ENCODE peak calls at places on chromosomes 1 and 21, in six cellular contexts. Z is HCT116, A is H1, E is HepG2, U is K562, L is GM12878. W is an unnamed sample.

GRCh38 chr21:37061926-37062591 is 10.8 kb downstream of the PIGP start:
- DNase-seq in L (no peak), U (no peak), E (peak; percentile 56), A (no peak), Z (no peak), W (no peak)

GRCh38 chr1:172239894-172240293 is 180.6 kb upstream of the C1orf105 start:
- DNase-seq in Z (no peak), E (no peak), U (no peak), L (no peak), A (no peak), W (no peak)

GRCh38 chr1:13836136-13836535 is 136.1 kb downstream of the PRDM2 start:
- DNase-seq in E (no peak), A (no peak), U (no peak), Z (no peak), L (no peak), W (no peak)

GRCh38 chr1:193285626-193286025 is 99.2 kb upstream of the B3GALT2 start:
- DNase-seq in E (no peak), L (no peak), U (no peak), Z (no peak), A (no peak), W (no peak)

GRCh38 chr21:30207252-30207579 is 8.7 kb downstream of the CLDN8 start:
- DNase-seq in A (no peak), U (no peak), L (no peak), E (no peak), Z (no peak), W (no peak)

GRCh38 chr1:78843111-78843908 is 163.2 kb downstream of the ADGRL4 start:
- DNase-seq in A (no peak), E (no peak), U (no peak), L (no peak), Z (no peak), W (no peak)

GRCh38 chr21:44374601-44375280 is 21.3 kb downstream of the TRPM2 start:
- DNase-seq in E (no peak), U (no peak), L (no peak), A (no peak), Z (no peak), W (no peak)

GRCh38 chr1:30771005-30771404 is 13.4 kb upstream of the LAPTM5 start:
- DNase-seq in U (no peak), L (no peak), A (no peak), E (no peak), Z (no peak), W (no peak)

GRCh38 chr1:37308571-37308960 is 165.8 kb upstream of the ZC3H12A start:
- DNase-seq in U (no peak), Z (no peak), L (no peak), A (no peak), E (no peak), W (no peak)

GRCh38 chr1:230377851-230378250 is 48.3 kb downstream of the PGBD5 start:
- DNase-seq in U (no peak), A (no peak), L (no peak), Z (no peak), E (no peak), W (no peak)

GRCh38 chr1:182567629-182568028 is 21.4 kb downstream of the RNASEL start:
- DNase-seq in L (no peak), U (no peak), A (no peak), Z (no peak), E (no peak), W (no peak)

GRCh38 chr1:160437432-160438319 is 37.3 kb downstream of the VANGL2 start:
- DNase-seq in A (no peak), U (peak; percentile 18), E (no peak), Z (no peak), L (peak; percentile 62), W (no peak)
- H3K4me3 ChIP-seq in A (no peak overlapping the region), U (peak overlapping the region; percentile 14), E (no peak overlapping the region), Z (no peak overlapping the region), L (peak overlapping the region; percentile 11), W (no peak overlapping the region)

DNA sequence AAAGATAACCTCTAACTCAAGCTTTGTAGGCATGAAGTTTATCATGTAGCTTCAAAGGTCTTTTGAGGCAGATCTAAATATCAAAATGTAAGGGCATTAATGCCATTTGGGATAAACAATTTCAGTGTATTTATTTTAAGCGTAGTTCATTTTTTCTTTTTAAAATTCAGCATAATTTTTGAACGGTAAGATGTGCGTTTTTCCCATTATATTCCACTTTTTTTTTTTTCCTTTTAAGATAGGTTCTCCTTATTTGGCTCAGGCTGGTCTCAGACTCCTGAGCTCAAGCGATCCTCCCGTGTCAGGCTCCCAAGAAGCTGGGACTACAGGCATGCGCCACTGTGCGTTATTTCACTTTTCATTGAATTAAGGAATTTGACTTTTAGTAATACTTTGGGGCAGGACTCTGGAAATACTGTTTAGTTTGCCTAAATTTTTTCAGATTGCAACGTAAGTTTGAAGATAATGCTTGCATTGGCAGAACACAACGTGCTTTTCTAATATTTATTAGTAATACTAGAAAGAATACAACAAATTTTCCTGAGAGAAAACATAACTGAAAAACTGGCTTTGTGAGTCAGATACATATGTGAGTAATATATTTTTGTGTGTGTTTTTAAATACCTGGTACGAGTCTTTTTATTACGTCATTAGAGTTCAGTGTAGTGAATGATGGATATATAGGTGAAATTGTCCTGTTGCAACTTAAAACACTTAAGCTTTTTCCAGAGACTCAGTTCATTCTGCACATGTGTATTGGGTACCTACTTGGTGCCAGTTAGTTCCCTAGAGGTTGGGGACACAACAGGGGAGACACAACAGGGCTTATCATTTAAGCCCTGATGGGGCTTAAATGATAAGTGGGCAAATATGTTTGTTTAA is 2.2 kb downstream of the RALGPS2 start:
- DNase-seq in A (no peak), Z (no peak), E (no peak), L (no peak), U (peak; percentile 23), W (no peak)
- TF ChIP-seq ZNF274 in A (no peak), Z (no peak), E (no peak), L (no peak), U (no peak), W (no peak)

GRCh38 chr1:15413563-15414449 is 4.1 kb downstream of the EFHD2 start:
- DNase-seq in U (no peak), Z (no peak), A (no peak), E (no peak), L (no peak), W (no peak)

GRCh38 chr1:15414450-15414823 is 4.7 kb downstream of the EFHD2 start:
- DNase-seq in A (no peak), E (no peak), L (no peak), Z (no peak), U (no peak), W (no peak)

GRCh38 chr1:15420853-15421465 is 11.3 kb downstream of the EFHD2 start:
- DNase-seq in L (no peak), U (no peak), E (peak; percentile 77), Z (no peak), A (no peak), W (no peak)

GRCh38 chr1:15418811-15419515 is 9.3 kb downstream of the EFHD2 start:
- DNase-seq in U (no peak), A (no peak), L (no peak), Z (no peak), E (no peak), W (no peak)

DNA sequence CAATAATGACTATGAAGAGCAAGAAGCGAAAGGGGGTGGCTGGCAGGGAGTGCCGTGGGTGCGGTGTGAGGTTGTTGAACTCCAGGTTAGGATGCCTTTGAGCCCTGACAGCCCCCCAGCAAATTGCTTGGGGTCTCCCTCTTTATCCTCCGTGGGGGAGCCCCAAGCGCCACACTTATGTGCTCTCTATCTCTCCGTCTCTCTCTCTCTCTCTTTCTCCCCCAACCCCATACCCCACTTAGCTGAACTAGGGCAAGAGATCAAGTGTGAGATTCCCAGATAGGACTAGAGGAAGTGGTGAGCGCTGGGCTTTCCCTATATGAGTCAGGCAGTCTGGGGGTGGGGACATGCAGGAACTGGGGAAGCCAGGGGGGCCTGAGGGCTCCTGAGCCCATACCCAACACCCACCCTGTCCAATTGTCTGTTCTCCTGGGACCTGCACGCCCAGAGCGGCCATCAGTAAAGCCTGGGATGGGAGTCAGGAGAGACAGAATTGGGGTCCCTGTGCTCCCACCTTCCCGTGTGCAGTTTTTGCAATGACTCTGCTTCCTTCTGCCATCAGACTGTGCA is 7.8 kb downstream of the EFHD2 start:
- DNase-seq in A (no peak), E (no peak), U (peak; percentile 79), L (no peak), Z (no peak), W (no peak)
- H3K4me3 ChIP-seq in A (no peak overlapping the region), E (no peak overlapping the region), U (no peak overlapping the region), L (peak overlapping the region; percentile 58), Z (no peak overlapping the region), W (no peak overlapping the region)

GRCh38 chr21:39184050-39184980 is 1.1 kb upstream of the PSMG1 start:
- DNase-seq in E (no peak), L (no peak), A (no peak), U (peak; percentile 42), Z (no peak), W (no peak)
- TF ChIP-seq ZNF274 in E (no peak), L (no peak), A (no peak), U (no peak), Z (no peak), W (no peak)

GRCh38 chr1:81811757-81812371 is 11.1 kb downstream of the ADGRL2 start:
- DNase-seq in U (no peak), L (no peak), E (no peak), A (no peak), Z (peak; percentile 1), W (no peak)
- H3K4me3 ChIP-seq in U (no peak overlapping the region), L (no peak overlapping the region), E (no peak overlapping the region), A (no peak overlapping the region), Z (no peak overlapping the region), W (no peak overlapping the region)

DNA sequence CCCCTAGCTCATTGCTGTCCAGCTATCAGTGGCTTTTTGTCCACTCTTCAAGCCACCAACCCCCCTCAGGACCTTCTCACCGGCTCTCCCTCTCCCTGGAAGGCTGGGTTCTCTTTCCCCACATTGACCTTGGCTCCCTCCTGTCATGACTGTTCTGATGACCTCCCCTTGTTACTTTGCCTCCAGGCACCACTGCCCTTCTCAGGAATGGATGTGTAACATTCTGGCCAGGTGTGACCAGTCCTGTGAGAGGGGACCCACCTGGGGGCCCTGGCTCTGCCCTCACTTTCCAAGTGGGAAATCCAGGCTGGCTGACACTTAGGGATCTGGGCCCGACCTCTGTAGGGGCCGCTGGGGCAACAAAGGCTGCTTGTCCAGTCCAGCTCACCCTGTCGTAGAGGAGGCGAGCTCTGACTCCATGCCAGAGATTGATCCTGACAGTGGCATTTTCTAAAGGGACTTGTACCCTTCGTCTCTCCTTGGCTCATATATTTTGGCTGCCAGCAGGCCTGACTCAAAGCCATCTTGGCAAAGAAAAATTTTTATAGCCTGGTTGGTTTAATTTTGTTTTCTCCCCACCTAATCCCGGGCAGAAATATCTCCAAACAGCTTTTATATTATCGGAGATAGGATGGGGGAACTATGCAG is 37.9 kb upstream of the USP24 start:
- DNase-seq in Z (no peak), U (no peak), A (no peak), L (no peak), E (no peak), W (no peak)
- TF ChIP-seq ZNF274 in Z (no peak), U (no peak), A (no peak), L (no peak), E (no peak), W (no peak)